ENCODE peak calls at places on chromosomes 2 and 18, in five cellular contexts. A is Peyer's patch, M is fibroblast of lung, L is IMR-90, G is mesenchymal stem cell. J is an unnamed sample. For H3K27me3, H3K36me3 and H3K4me1, the result is how much of the 10 kb centered on the place peaks cover.

GRCh38 chr2:240687045-240687740 is 4.5 kb upstream of the AQP12A start:
- DNase-seq in G (no peak), M (no peak), A (no peak), L (no peak), J (no peak)

GRCh38 chr2:230170532-230170931 is 49.3 kb downstream of the SP110 start:
- DNase-seq in M (no peak), L (no peak), G (no peak), A (no peak), J (peak)

GRCh38 chr2:54658548-54659207 is 64.8 kb upstream of the EML6 start:
- DNase-seq in L (peak), M (peak), G (peak), A (no peak), J (no peak)

GRCh38 chr18:24089059-24089458 is 49.8 kb upstream of the CABYR start:
- DNase-seq in A (no peak), G (peak), M (no peak), L (peak), J (no peak)

GRCh38 chr2:98026927-98027522 is 31.3 kb upstream of the TMEM131 start:
- DNase-seq in L (no peak), A (no peak), M (no peak), G (no peak), J (no peak)

GRCh38 chr2:151771599-151772358 is 37.5 kb upstream of the NEB start:
- DNase-seq in A (no peak), G (peak), M (peak), L (peak), J (no peak)

GRCh38 chr18:64100136-64100922 is 48.6 kb downstream of the LINC00305 start:
- DNase-seq in L (no peak), M (no peak), A (no peak), G (no peak), J (no peak)

GRCh38 chr2:240436626-240437180 is 1.2 kb downstream of the GPC1 start:
- DNase-seq in L (peak), M (peak), G (peak), A (peak), J (no peak)

GRCh38 chr2:235087812-235088607 is 136.2 kb downstream of the SH3BP4 start:
- DNase-seq in G (no peak), A (no peak), M (peak), L (no peak), J (no peak)

GRCh38 chr2:138445227-138445626 is 56.3 kb upstream of the SPOPL start:
- DNase-seq in A (no peak), G (no peak), M (no peak), L (no peak), J (no peak)

GRCh38 chr2:23367760-23368159 is 17.2 kb upstream of the KLHL29 start:
- DNase-seq in G (no peak), L (peak), A (no peak), M (peak), J (no peak)

GRCh38 chr18:42614619-42615293 is 500.7 kb downstream of the RIT2 start:
- DNase-seq in L (no peak), G (peak), A (no peak), M (peak), J (no peak)

GRCh38 chr2:131034122-131035051 is 58.9 kb downstream of the FAM168B start:
- DNase-seq in M (peak), A (no peak), L (peak), G (peak), J (no peak)

GRCh38 chr18:9022397-9023170 is 79.9 kb upstream of the NDUFV2 start:
- DNase-seq in G (no peak), M (no peak), L (no peak), A (no peak), J (no peak)

GRCh38 chr18:3889803-3890202 is 439.8 kb downstream of the TGIF1 start:
- DNase-seq in L (peak), A (no peak), M (peak), G (peak), J (no peak)

GRCh38 chr2:157420771-157421323 is 23.0 kb downstream of the CYTIP start:
- DNase-seq in M (no peak), A (no peak), L (peak), G (peak), J (no peak)

GRCh38 chr2:157572725-157573124 is 55.9 kb downstream of the ACVR1C start:
- DNase-seq in A (no peak), L (no peak), M (peak), G (no peak), J (no peak)

GRCh38 chr2:208407667-208408066 is 1.1 kb downstream of the PTH2R start:
- DNase-seq in A (no peak), M (peak), G (no peak), L (peak), J (no peak)

GRCh38 chr2:118973542-118973951 is 31.6 kb downstream of the MARCO start:
- DNase-seq in A (no peak), M (peak), G (no peak), L (no peak), J (no peak)
- H3K27me3 ChIP-seq in A (under half), M (under half), G (under half), L (under half), J (under half)

DNA sequence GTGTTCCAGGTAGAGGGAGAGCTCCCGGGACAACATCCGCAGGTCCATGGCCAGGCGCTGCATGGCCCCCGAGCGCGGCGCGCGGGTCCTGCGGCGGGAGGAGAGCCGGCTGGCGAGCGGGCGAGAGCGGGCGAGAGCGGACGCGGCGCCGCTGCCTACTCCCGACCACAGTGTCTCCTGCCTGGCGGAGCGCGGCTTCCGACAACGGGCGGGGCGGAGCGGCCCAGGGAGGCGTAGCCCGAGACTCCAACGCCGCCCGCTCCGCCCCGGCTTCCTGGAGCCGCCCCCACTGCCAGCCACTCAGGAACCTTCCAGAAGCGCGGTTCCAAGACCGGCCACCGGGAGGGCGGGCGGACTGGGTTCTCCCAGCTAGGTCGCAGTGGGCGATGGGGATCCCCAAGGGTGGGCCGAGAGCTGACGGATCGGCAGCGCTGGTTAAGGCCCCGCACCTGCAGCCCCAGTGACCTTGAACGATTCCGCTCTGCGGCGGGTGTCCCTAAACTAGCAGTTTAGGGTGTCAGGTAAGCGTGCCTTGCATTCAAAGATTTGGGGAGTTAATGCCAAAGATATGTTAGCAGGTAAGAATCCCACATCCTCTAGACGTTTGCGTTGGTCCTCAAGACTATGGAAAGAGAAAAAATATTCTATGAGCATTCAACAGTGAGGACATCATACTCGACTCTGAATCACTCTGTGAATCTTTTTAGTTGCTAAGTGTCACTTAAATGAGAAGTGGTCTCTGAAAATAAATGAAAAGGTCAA is at the start of gene ABHD3:
- DNase-seq in M (peak), A (peak), G (peak), L (peak), J (peak)
- H3K36me3 ChIP-seq in M (under half), A (under half), G (under half), L (under half), J (under half)

DNA sequence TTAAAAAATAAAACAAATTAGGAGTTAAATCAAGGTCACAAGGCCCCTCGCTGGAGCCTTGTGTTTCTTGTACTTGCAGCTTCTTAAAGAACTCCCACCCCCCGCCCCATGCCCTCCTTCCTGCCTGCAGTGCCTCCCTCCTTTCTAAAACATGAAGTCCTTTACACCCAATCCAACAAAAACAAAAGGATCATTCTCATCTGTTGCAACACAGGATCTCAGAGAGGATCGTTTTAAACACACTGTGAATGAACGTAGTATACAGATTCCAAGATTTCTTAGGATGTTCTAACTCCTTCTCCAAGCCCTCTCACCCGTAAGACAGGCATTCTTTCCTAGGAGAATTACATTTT is 1.9 kb downstream of the MRO start:
- DNase-seq in L (peak), A (no peak), G (no peak), M (peak), J (no peak)
- H3K4me1 ChIP-seq in L (under half), A (under half), G (under half), M (under half), J (under half)

GRCh38 chr2:149329470-149330126 is 789 bp upstream of the LYPD6 start:
- DNase-seq in G (peak), A (no peak), L (peak), M (peak), J (no peak)
- H3K27me3 ChIP-seq in G (half or more), A (under half), L (under half), M (under half), J (under half)